ENCODE peak calls at places on chromosomes 13 and 19, in five cellular contexts. Z is stimulated activated CD8-positive, alpha-beta memory T cell treated with anti-CD3 and anti-CD28 coated beads, Interleukin-7, amount 100 ng/mL, for 48 hours; C is PC-3; L is COR-L47; K is ELR. B is an unnamed sample.
A peak's percentile ranks its signal among the peaks of the same experiment; 100 is the strongest.

GRCh38 chr19:53388904-53389303 is 6.0 kb upstream of the ZNF765 start:
- DNase-seq in L (no peak), K (peak; percentile 20), Z (no peak), C (peak; percentile 68), B (no peak)

GRCh38 chr19:8635422-8635821 is 5.0 kb downstream of the NFILZ start:
- DNase-seq in Z (no peak), K (peak; percentile 49), C (peak; percentile 79), L (no peak), B (no peak)

GRCh38 chr13:21548577-21548976 is 55.4 kb downstream of the MICU2 start:
- DNase-seq in Z (no peak), C (no peak), L (no peak), K (no peak), B (no peak)

GRCh38 chr13:22287343-22287922 is 616.6 kb downstream of the FGF9 start:
- DNase-seq in Z (no peak), C (no peak), L (no peak), K (no peak), B (no peak)

GRCh38 chr19:45096700-45097099 is 3.7 kb downstream of the PPP1R37 start:
- DNase-seq in C (no peak), Z (no peak), K (no peak), L (no peak), B (no peak)

GRCh38 chr19:16940626-16941025 is 51.8 kb downstream of the F2RL3 start:
- DNase-seq in Z (no peak), K (no peak), L (no peak), C (no peak), B (no peak)

GRCh38 chr19:34224996-34225658 is 29.2 kb upstream of the GARRE1 start:
- DNase-seq in Z (no peak), L (no peak), C (peak; percentile 58), K (peak; percentile 63), B (no peak)

GRCh38 chr13:111474136-111475002 is 153.9 kb downstream of the TEX29 start:
- DNase-seq in C (peak; percentile 55), L (peak; percentile 83), Z (no peak), K (peak; percentile 49), B (peak; percentile 39)

GRCh38 chr13:46181799-46182490 is at the start of gene LCP1:
- DNase-seq in K (peak; percentile 8), Z (no peak), L (no peak), C (peak; percentile 83), B (peak; percentile 45)

GRCh38 chr13:25978961-25979360 is 72.9 kb downstream of the SHISA2 start:
- DNase-seq in C (no peak), Z (no peak), K (no peak), L (no peak), B (no peak)

GRCh38 chr19:35348909-35349611 is 1.4 kb downstream of the FFAR1 start:
- DNase-seq in Z (no peak), L (no peak), K (no peak), C (no peak), B (no peak)

GRCh38 chr19:15583346-15583745 is 31.7 kb upstream of the CYP4F8 start:
- DNase-seq in K (no peak), C (no peak), Z (no peak), L (no peak), B (no peak)

B was measured in GM18507.